ENCODE peak calls at places on chromosomes 16 and 17, in four cellular contexts. G, K, T and C are unnamed samples.

GRCh38 chr17:64641499-64641898 is 20.6 kb downstream of the SMURF2 start:
- DNase-seq in G (no peak), K (peak; percentile 70), T (peak; percentile 95), C (peak; percentile 71)

GRCh38 chr17:10772425-10773380 is 31.2 kb downstream of the TMEM238L start:
- DNase-seq in G (no peak), K (no peak), T (peak; percentile 18), C (no peak)

GRCh38 chr16:87392823-87393679 is 915 bp downstream of the MAP1LC3B start:
- DNase-seq in G (no peak), K (peak; percentile 53), T (peak; percentile 59), C (no peak)

GRCh38 chr17:72714357-72714966 is 378.0 kb downstream of the SLC39A11 start:
- DNase-seq in G (no peak), K (no peak), T (no peak), C (no peak)

GRCh38 chr16:54342001-54342776 is 55.6 kb upstream of the IRX3 start:
- DNase-seq in G (peak; percentile 59), K (no peak), T (peak; percentile 39), C (no peak)

GRCh38 chr16:49564577-49565224 is 191.1 kb downstream of the C16orf78 start:
- DNase-seq in G (no peak), K (no peak), T (peak; percentile 4), C (no peak)

GRCh38 chr17:71883845-71884244 is 237.0 kb upstream of the SOX9 start:
- DNase-seq in G (no peak), K (no peak), T (no peak), C (no peak)

GRCh38 chr16:69190598-69190997 is 3.6 kb downstream of the SNTB2 start:
- DNase-seq in G (no peak), K (no peak), T (no peak), C (no peak)

GRCh38 chr17:81427446-81428120 is 32.3 kb downstream of the BAHCC1 start:
- DNase-seq in G (no peak), K (no peak), T (peak; percentile 21), C (no peak)

GRCh38 chr16:55015181-55015913 is 84.7 kb downstream of the IRX5 start:
- DNase-seq in G (no peak), K (no peak), T (no peak), C (no peak)

GRCh38 chr16:680967-681745 is 946 bp downstream of the STUB1 start:
- DNase-seq in G (no peak), K (peak; percentile 47), T (peak; percentile 71), C (peak; percentile 43)

GRCh38 chr17:75557075-75557851 is 30.3 kb upstream of the MYO15B start:
- DNase-seq in G (no peak), K (peak; percentile 57), T (peak; percentile 41), C (no peak)

GRCh38 chr17:69567130-69567529 is 152.6 kb downstream of the MAP2K6 start:
- DNase-seq in G (no peak), K (peak; percentile 18), T (peak; percentile 29), C (no peak)

GRCh38 chr17:40025991-40026815 is 11.0 kb downstream of the CSF3 start:
- DNase-seq in G (no peak), K (no peak), T (no peak), C (no peak)

GRCh38 chr16:11497851-11498289 is 88.8 kb downstream of the LITAF start:
- DNase-seq in G (peak; percentile 30), K (no peak), T (peak; percentile 47), C (peak; percentile 28)

GRCh38 chr16:74936902-74937560 is 47.9 kb downstream of the WDR59 start:
- DNase-seq in G (peak; percentile 0), K (peak; percentile 52), T (peak; percentile 68), C (peak; percentile 95)

GRCh38 chr16:70790815-70791214 is 10.1 kb downstream of the VAC14 start:
- DNase-seq in G (no peak), K (no peak), T (no peak), C (no peak)

GRCh38 chr17:78637146-78637545 is 60.0 kb upstream of the DNAH17 start:
- DNase-seq in G (no peak), K (no peak), T (no peak), C (no peak)

GRCh38 chr16:84735846-84736586 is 36.2 kb downstream of the USP10 start:
- DNase-seq in G (no peak), K (no peak), T (no peak), C (no peak)

GRCh38 chr17:28645576-28645939 is 600 bp upstream of the BLTP2 start:
- DNase-seq in G (no peak), K (no peak), T (no peak), C (no peak)

GRCh38 chr16:65278874-65279273 is 157.0 kb upstream of the CDH11 start:
- DNase-seq in G (no peak), K (no peak), T (no peak), C (no peak)

GRCh38 chr17:39739885-39740356 is 2.2 kb downstream of the GRB7 start:
- DNase-seq in G (no peak), K (no peak), T (peak; percentile 27), C (no peak)

GRCh38 chr16:31253642-31254045 is 6.1 kb upstream of the ITGAM start:
- DNase-seq in G (no peak), K (no peak), T (peak; percentile 4), C (no peak)

GRCh38 chr17:80845121-80845862 is 146.3 kb upstream of the CHMP6 start:
- DNase-seq in G (no peak), K (no peak), T (no peak), C (no peak)

GRCh38 chr16:9033125-9033830 is 58.2 kb upstream of the HAPSTR1 start:
- DNase-seq in G (no peak), K (peak; percentile 60), T (peak; percentile 77), C (peak; percentile 28)